ENCODE peak calls at places on chromosome 13, in six cellular contexts. M is left colon; W is T-cell; I is activated CD4-positive, alpha-beta T cell treated with anti-CD3 and anti-CD28 coated beads for 36 hours; U is activated naive CD4-positive, alpha-beta T cell treated with anti-CD3 and anti-CD28 coated beads, Interleukin-2, amount 50 U/mL, for 72 hours; T is activated T-helper 17 cell treated with anti-CD3 and anti-CD28 coated beads, Interleukin-2, amount 50 U/mL, for 72 hours. V is an unnamed sample.

GRCh38 chr13:50635504-50635903 is 208.0 kb downstream of the DLEU7 start:
- ATAC-seq in M (no peak), W (no peak), I (no peak), U (no peak), T (no peak), V (peak)

GRCh38 chr13:51612867-51613266 is 28.6 kb downstream of the WDFY2 start:
- ATAC-seq in M (no peak), W (no peak), I (no peak), U (no peak), T (no peak), V (no peak)

GRCh38 chr13:44620057-44620456 is 43.9 kb upstream of the TSC22D1 start:
- ATAC-seq in M (no peak), W (no peak), I (no peak), U (no peak), T (no peak), V (no peak)

GRCh38 chr13:28658796-28659610 is at the start of gene POMP:
- ATAC-seq in M (peak), W (peak), I (peak), U (peak), T (peak), V (peak)

GRCh38 chr13:27018882-27019281 is 152.7 kb downstream of the USP12 start:
- ATAC-seq in M (no peak), W (no peak), I (no peak), U (no peak), T (no peak), V (no peak)

GRCh38 chr13:49536144-49536873 is 40.6 kb downstream of the PHF11 start:
- ATAC-seq in M (peak), W (no peak), I (no peak), U (no peak), T (no peak), V (no peak)

GRCh38 chr13:69857188-69857821 is 250.3 kb upstream of the ATXN8OS start:
- ATAC-seq in M (peak), W (no peak), I (no peak), U (no peak), T (no peak), V (peak)

GRCh38 chr13:40539954-40540706 is 126.3 kb downstream of the FOXO1 start:
- ATAC-seq in M (no peak), W (no peak), I (no peak), U (no peak), T (no peak), V (peak)

GRCh38 chr13:109628251-109628699 is 158.1 kb downstream of the IRS2 start:
- ATAC-seq in M (no peak), W (no peak), I (no peak), U (no peak), T (no peak), V (no peak)

GRCh38 chr13:98939552-98940306 is 38.1 kb downstream of the DOCK9 start:
- ATAC-seq in M (no peak), W (no peak), I (no peak), U (no peak), T (no peak), V (no peak)

GRCh38 chr13:113086031-113086750 is 19.4 kb upstream of the F7 start:
- ATAC-seq in M (no peak), W (no peak), I (no peak), U (no peak), T (no peak), V (no peak)

GRCh38 chr13:104281910-104282309 is 1215.7 kb upstream of the SLC10A2 start:
- ATAC-seq in M (no peak), W (no peak), I (no peak), U (no peak), T (no peak), V (no peak)

GRCh38 chr13:97459215-97459772 is 25.3 kb downstream of the RAP2A start:
- ATAC-seq in M (no peak), W (no peak), I (peak), U (peak), T (peak), V (no peak)

GRCh38 chr13:110771194-110771593 is 57.7 kb downstream of the ING1 start:
- ATAC-seq in M (no peak), W (no peak), I (no peak), U (no peak), T (no peak), V (no peak)

GRCh38 chr13:26377038-26377437 is 123.1 kb downstream of the CDK8 start:
- ATAC-seq in M (peak), W (no peak), I (no peak), U (peak), T (no peak), V (no peak)

GRCh38 chr13:89930861-89931260 is 1416.6 kb upstream of the MIR17HG start:
- ATAC-seq in M (peak), W (no peak), I (no peak), U (no peak), T (no peak), V (no peak)

GRCh38 chr13:31094331-31095015 is 67.2 kb downstream of the HSPH1 start:
- ATAC-seq in M (no peak), W (no peak), I (no peak), U (no peak), T (no peak), V (peak)

GRCh38 chr13:63497601-63498000 is 2082.0 kb upstream of the PCDH20 start:
- ATAC-seq in M (no peak), W (no peak), I (no peak), U (no peak), T (no peak), V (no peak)

GRCh38 chr13:97267418-97268059 is 45.4 kb downstream of the MBNL2 start:
- ATAC-seq in M (no peak), W (no peak), I (no peak), U (no peak), T (no peak), V (peak)

GRCh38 chr13:44425041-44425814 is 51.6 kb downstream of the SERP2 start:
- ATAC-seq in M (no peak), W (no peak), I (no peak), U (no peak), T (no peak), V (no peak)

GRCh38 chr13:20344836-20345490 is 112.8 kb upstream of the GJB6 start:
- ATAC-seq in M (no peak), W (no peak), I (no peak), U (no peak), T (no peak), V (no peak)

GRCh38 chr13:47139519-47139918 is 242.7 kb upstream of the HTR2A start:
- ATAC-seq in M (no peak), W (no peak), I (no peak), U (no peak), T (no peak), V (no peak)

GRCh38 chr13:99064624-99065249 is 86.9 kb upstream of the DOCK9 start:
- ATAC-seq in M (no peak), W (no peak), I (no peak), U (no peak), T (no peak), V (peak)

GRCh38 chr13:106473174-106473573 is 62.3 kb downstream of the EFNB2 start:
- ATAC-seq in M (no peak), W (no peak), I (no peak), U (no peak), T (no peak), V (no peak)

GRCh38 chr13:75607447-75607846 is 28.7 kb upstream of the LMO7 start:
- ATAC-seq in M (no peak), W (no peak), I (no peak), U (no peak), T (no peak), V (no peak)

GRCh38 chr13:85286081-85286480 is 513.1 kb downstream of the SLITRK6 start:
- ATAC-seq in M (no peak), W (no peak), I (no peak), U (no peak), T (no peak), V (no peak)

GRCh38 chr13:101845501-101846012 is 393.1 kb downstream of the ITGBL1 start:
- ATAC-seq in M (no peak), W (no peak), I (no peak), U (no peak), T (no peak), V (no peak)

GRCh38 chr13:41139296-41139966 is 6.8 kb upstream of the KBTBD6 start:
- ATAC-seq in M (no peak), W (no peak), I (peak), U (no peak), T (no peak), V (no peak)

GRCh38 chr13:42048323-42048624 is 174 bp upstream of the DGKH start:
- ATAC-seq in M (no peak), W (peak), I (peak), U (peak), T (peak), V (peak)

GRCh38 chr13:105937451-105937850 is 598.0 kb downstream of the EFNB2 start:
- ATAC-seq in M (no peak), W (no peak), I (no peak), U (no peak), T (no peak), V (no peak)

GRCh38 chr13:114115191-114115671 is 17.2 kb downstream of the RASA3 start:
- ATAC-seq in M (peak), W (no peak), I (peak), U (peak), T (peak), V (no peak)

GRCh38 chr13:90640976-90641375 is 706.5 kb upstream of the MIR17HG start:
- ATAC-seq in M (no peak), W (no peak), I (no peak), U (no peak), T (no peak), V (no peak)

GRCh38 chr13:83827338-83827737 is 54.9 kb downstream of the SLITRK1 start:
- ATAC-seq in M (no peak), W (no peak), I (no peak), U (no peak), T (no peak), V (no peak)

GRCh38 chr13:33233547-33233946 is 52.0 kb downstream of the STARD13 start:
- ATAC-seq in M (no peak), W (no peak), I (no peak), U (no peak), T (no peak), V (peak)

GRCh38 chr13:112958127-112958989 is 10.7 kb upstream of the MCF2L start:
- ATAC-seq in M (no peak), W (no peak), I (no peak), U (no peak), T (no peak), V (no peak)

GRCh38 chr13:44223785-44224432 is 149.7 kb upstream of the SERP2 start:
- ATAC-seq in M (no peak), W (no peak), I (no peak), U (no peak), T (no peak), V (no peak)

GRCh38 chr13:50357586-50358118 is 342.4 kb downstream of the KCNRG start:
- ATAC-seq in M (peak), W (no peak), I (no peak), U (no peak), T (no peak), V (peak)

GRCh38 chr13:36282818-36283432 is 14.7 kb downstream of the CCDC169 start:
- ATAC-seq in M (peak), W (no peak), I (no peak), U (peak), T (no peak), V (peak)

GRCh38 chr13:23656637-23657036 is 86.4 kb downstream of the TNFRSF19 start:
- ATAC-seq in M (no peak), W (no peak), I (no peak), U (no peak), T (no peak), V (no peak)

V was measured in esophagus mucosa.